ENCODE peak calls at places on chromosomes 3 and 15, in ten cellular contexts. One of them, this sample, is unnamed.

GRCh38 chr3:11609481-11609880 is 34.2 kb downstream of the VGLL4 start:
- DNase-seq in adrenal gland: no peak
- DNase-seq in transverse colon: no peak
- DNase-seq in CD8-positive, alpha-beta memory T cell: no peak
- DNase-seq in coronary artery: no peak
- DNase-seq in cardiac muscle cell: no peak
- DNase-seq in uterus: no peak
- DNase-seq in ovary: no peak
- DNase-seq in endodermal cell: no peak
- DNase-seq in body of pancreas: no peak
- DNase-seq in this sample: no peak

GRCh38 chr3:72100626-72101187 is 315.8 kb upstream of the PROK2 start:
- DNase-seq in endodermal cell: peak
- DNase-seq in ovary: peak
- DNase-seq in cardiac muscle cell: peak
- DNase-seq in transverse colon: peak
- DNase-seq in uterus: peak
- DNase-seq in CD8-positive, alpha-beta memory T cell: peak
- DNase-seq in body of pancreas: peak
- DNase-seq in adrenal gland: peak
- DNase-seq in coronary artery: peak
- DNase-seq in this sample: peak

GRCh38 chr3:63857311-63857710 is 6.3 kb downstream of the THOC7 start:
- DNase-seq in coronary artery: no peak
- DNase-seq in CD8-positive, alpha-beta memory T cell: no peak
- DNase-seq in adrenal gland: no peak
- DNase-seq in uterus: no peak
- DNase-seq in transverse colon: no peak
- DNase-seq in body of pancreas: no peak
- DNase-seq in ovary: no peak
- DNase-seq in cardiac muscle cell: peak
- DNase-seq in endodermal cell: no peak
- DNase-seq in this sample: no peak

GRCh38 chr3:187848396-187848795 is 103.1 kb upstream of the BCL6 start:
- DNase-seq in CD8-positive, alpha-beta memory T cell: no peak
- DNase-seq in adrenal gland: no peak
- DNase-seq in uterus: no peak
- DNase-seq in coronary artery: no peak
- DNase-seq in transverse colon: no peak
- DNase-seq in endodermal cell: no peak
- DNase-seq in ovary: no peak
- DNase-seq in body of pancreas: no peak
- DNase-seq in cardiac muscle cell: no peak
- DNase-seq in this sample: no peak

GRCh38 chr3:11510001-11510760 is 133.5 kb downstream of the VGLL4 start:
- DNase-seq in endodermal cell: no peak
- DNase-seq in coronary artery: no peak
- DNase-seq in body of pancreas: no peak
- DNase-seq in ovary: no peak
- DNase-seq in adrenal gland: no peak
- DNase-seq in uterus: peak
- DNase-seq in transverse colon: no peak
- DNase-seq in cardiac muscle cell: peak
- DNase-seq in CD8-positive, alpha-beta memory T cell: no peak
- DNase-seq in this sample: no peak

GRCh38 chr3:132034486-132035464 is at the start of gene CPNE4:
- DNase-seq in uterus: peak
- DNase-seq in CD8-positive, alpha-beta memory T cell: peak
- DNase-seq in body of pancreas: peak
- DNase-seq in coronary artery: no peak
- DNase-seq in transverse colon: peak
- DNase-seq in cardiac muscle cell: peak
- DNase-seq in adrenal gland: peak
- DNase-seq in ovary: peak
- DNase-seq in endodermal cell: peak
- DNase-seq in this sample: peak

GRCh38 chr3:196063456-196063855 is 18.4 kb downstream of the TFRC start:
- DNase-seq in cardiac muscle cell: no peak
- DNase-seq in endodermal cell: no peak
- DNase-seq in CD8-positive, alpha-beta memory T cell: no peak
- DNase-seq in ovary: no peak
- DNase-seq in coronary artery: no peak
- DNase-seq in adrenal gland: no peak
- DNase-seq in uterus: no peak
- DNase-seq in body of pancreas: no peak
- DNase-seq in transverse colon: no peak
- DNase-seq in this sample: no peak

GRCh38 chr3:11826628-11827265 is 19.9 kb downstream of the TAMM41 start:
- DNase-seq in endodermal cell: no peak
- DNase-seq in body of pancreas: no peak
- DNase-seq in cardiac muscle cell: no peak
- DNase-seq in CD8-positive, alpha-beta memory T cell: no peak
- DNase-seq in transverse colon: no peak
- DNase-seq in coronary artery: no peak
- DNase-seq in adrenal gland: no peak
- DNase-seq in ovary: no peak
- DNase-seq in uterus: no peak
- DNase-seq in this sample: no peak

GRCh38 chr3:14535616-14536015 is 4.5 kb downstream of the GRIP2 start:
- DNase-seq in cardiac muscle cell: no peak
- DNase-seq in coronary artery: no peak
- DNase-seq in adrenal gland: no peak
- DNase-seq in CD8-positive, alpha-beta memory T cell: no peak
- DNase-seq in endodermal cell: no peak
- DNase-seq in body of pancreas: no peak
- DNase-seq in uterus: no peak
- DNase-seq in ovary: no peak
- DNase-seq in transverse colon: no peak
- DNase-seq in this sample: no peak

GRCh38 chr3:160665784-160666526 is 11.0 kb upstream of the ARL14 start:
- DNase-seq in body of pancreas: no peak
- DNase-seq in transverse colon: peak
- DNase-seq in CD8-positive, alpha-beta memory T cell: no peak
- DNase-seq in adrenal gland: no peak
- DNase-seq in cardiac muscle cell: peak
- DNase-seq in uterus: no peak
- DNase-seq in coronary artery: no peak
- DNase-seq in ovary: no peak
- DNase-seq in endodermal cell: no peak
- DNase-seq in this sample: no peak

GRCh38 chr3:189944285-189945145 is 176.2 kb downstream of the P3H2 start:
- DNase-seq in coronary artery: no peak
- DNase-seq in body of pancreas: no peak
- DNase-seq in endodermal cell: no peak
- DNase-seq in CD8-positive, alpha-beta memory T cell: no peak
- DNase-seq in cardiac muscle cell: no peak
- DNase-seq in uterus: no peak
- DNase-seq in ovary: no peak
- DNase-seq in adrenal gland: no peak
- DNase-seq in transverse colon: peak
- DNase-seq in this sample: no peak

GRCh38 chr3:106067711-106068110 is 198.9 kb upstream of the CBLB start:
- DNase-seq in cardiac muscle cell: no peak
- DNase-seq in CD8-positive, alpha-beta memory T cell: no peak
- DNase-seq in endodermal cell: no peak
- DNase-seq in coronary artery: no peak
- DNase-seq in uterus: no peak
- DNase-seq in transverse colon: no peak
- DNase-seq in ovary: no peak
- DNase-seq in adrenal gland: no peak
- DNase-seq in body of pancreas: no peak
- DNase-seq in this sample: no peak
- H3K27ac ChIP-seq in cardiac muscle cell: no peak
- H3K27ac ChIP-seq in CD8-positive, alpha-beta memory T cell: no peak
- H3K27ac ChIP-seq in endodermal cell: no peak
- H3K27ac ChIP-seq in coronary artery: no peak
- H3K27ac ChIP-seq in uterus: no peak
- H3K27ac ChIP-seq in transverse colon: no peak
- H3K27ac ChIP-seq in ovary: peak
- H3K27ac ChIP-seq in adrenal gland: no peak
- H3K27ac ChIP-seq in body of pancreas: no peak
- H3K27ac ChIP-seq in this sample: no peak

GRCh38 chr15:31465083-31465955 is 138.7 kb downstream of the KLF13 start:
- DNase-seq in cardiac muscle cell: no peak
- DNase-seq in endodermal cell: peak
- DNase-seq in coronary artery: peak
- DNase-seq in uterus: peak
- DNase-seq in CD8-positive, alpha-beta memory T cell: no peak
- DNase-seq in ovary: no peak
- DNase-seq in body of pancreas: peak
- DNase-seq in transverse colon: peak
- DNase-seq in adrenal gland: peak
- DNase-seq in this sample: no peak

GRCh38 chr15:31464216-31465082 is 137.8 kb downstream of the KLF13 start:
- DNase-seq in ovary: no peak
- DNase-seq in endodermal cell: peak
- DNase-seq in coronary artery: peak
- DNase-seq in CD8-positive, alpha-beta memory T cell: no peak
- DNase-seq in cardiac muscle cell: no peak
- DNase-seq in uterus: peak
- DNase-seq in adrenal gland: peak
- DNase-seq in body of pancreas: no peak
- DNase-seq in transverse colon: no peak
- DNase-seq in this sample: no peak

GRCh38 chr15:31461375-31461774 is 134.7 kb downstream of the KLF13 start:
- DNase-seq in uterus: peak
- DNase-seq in body of pancreas: no peak
- DNase-seq in cardiac muscle cell: no peak
- DNase-seq in adrenal gland: peak
- DNase-seq in CD8-positive, alpha-beta memory T cell: no peak
- DNase-seq in endodermal cell: peak
- DNase-seq in ovary: no peak
- DNase-seq in transverse colon: no peak
- DNase-seq in coronary artery: peak
- DNase-seq in this sample: no peak

GRCh38 chr15:31461911-31462480 is 135.4 kb downstream of the KLF13 start:
- DNase-seq in CD8-positive, alpha-beta memory T cell: no peak
- DNase-seq in endodermal cell: peak
- DNase-seq in uterus: peak
- DNase-seq in body of pancreas: no peak
- DNase-seq in ovary: no peak
- DNase-seq in coronary artery: peak
- DNase-seq in cardiac muscle cell: no peak
- DNase-seq in transverse colon: no peak
- DNase-seq in adrenal gland: peak
- DNase-seq in this sample: no peak

GRCh38 chr15:31463521-31464102 is 137.0 kb downstream of the KLF13 start:
- DNase-seq in transverse colon: no peak
- DNase-seq in uterus: no peak
- DNase-seq in cardiac muscle cell: no peak
- DNase-seq in ovary: no peak
- DNase-seq in endodermal cell: peak
- DNase-seq in CD8-positive, alpha-beta memory T cell: no peak
- DNase-seq in coronary artery: no peak
- DNase-seq in adrenal gland: no peak
- DNase-seq in body of pancreas: no peak
- DNase-seq in this sample: no peak
- H3K27ac ChIP-seq in transverse colon: peak
- H3K27ac ChIP-seq in uterus: no peak
- H3K27ac ChIP-seq in cardiac muscle cell: no peak
- H3K27ac ChIP-seq in ovary: no peak
- H3K27ac ChIP-seq in endodermal cell: no peak
- H3K27ac ChIP-seq in CD8-positive, alpha-beta memory T cell: no peak
- H3K27ac ChIP-seq in coronary artery: no peak
- H3K27ac ChIP-seq in adrenal gland: no peak
- H3K27ac ChIP-seq in body of pancreas: no peak
- H3K27ac ChIP-seq in this sample: no peak

GRCh38 chr3:152591448-152592003 is 243.4 kb upstream of the P2RY1 start:
- DNase-seq in ovary: no peak
- DNase-seq in CD8-positive, alpha-beta memory T cell: no peak
- DNase-seq in body of pancreas: no peak
- DNase-seq in cardiac muscle cell: no peak
- DNase-seq in endodermal cell: no peak
- DNase-seq in transverse colon: no peak
- DNase-seq in uterus: no peak
- DNase-seq in adrenal gland: no peak
- DNase-seq in coronary artery: no peak
- DNase-seq in this sample: no peak

GRCh38 chr3:152593242-152593641 is 241.7 kb upstream of the P2RY1 start:
- DNase-seq in coronary artery: no peak
- DNase-seq in ovary: no peak
- DNase-seq in body of pancreas: no peak
- DNase-seq in transverse colon: no peak
- DNase-seq in endodermal cell: no peak
- DNase-seq in uterus: no peak
- DNase-seq in adrenal gland: no peak
- DNase-seq in CD8-positive, alpha-beta memory T cell: no peak
- DNase-seq in cardiac muscle cell: no peak
- DNase-seq in this sample: no peak

GRCh38 chr3:152595975-152596832 is 238.7 kb upstream of the P2RY1 start:
- DNase-seq in transverse colon: peak
- DNase-seq in endodermal cell: no peak
- DNase-seq in uterus: peak
- DNase-seq in body of pancreas: peak
- DNase-seq in adrenal gland: peak
- DNase-seq in cardiac muscle cell: peak
- DNase-seq in coronary artery: no peak
- DNase-seq in ovary: peak
- DNase-seq in CD8-positive, alpha-beta memory T cell: peak
- DNase-seq in this sample: no peak
- H3K27ac ChIP-seq in transverse colon: peak
- H3K27ac ChIP-seq in endodermal cell: no peak
- H3K27ac ChIP-seq in uterus: peak
- H3K27ac ChIP-seq in body of pancreas: peak
- H3K27ac ChIP-seq in adrenal gland: peak
- H3K27ac ChIP-seq in cardiac muscle cell: no peak
- H3K27ac ChIP-seq in coronary artery: peak
- H3K27ac ChIP-seq in ovary: peak
- H3K27ac ChIP-seq in CD8-positive, alpha-beta memory T cell: peak
- H3K27ac ChIP-seq in this sample: no peak

GRCh38 chr3:172177803-172178316 is 138.5 kb downstream of the FNDC3B start:
- DNase-seq in body of pancreas: no peak
- DNase-seq in endodermal cell: no peak
- DNase-seq in CD8-positive, alpha-beta memory T cell: no peak
- DNase-seq in cardiac muscle cell: no peak
- DNase-seq in transverse colon: no peak
- DNase-seq in ovary: no peak
- DNase-seq in adrenal gland: no peak
- DNase-seq in uterus: no peak
- DNase-seq in coronary artery: no peak
- DNase-seq in this sample: no peak

GRCh38 chr3:172174396-172175253 is 135.2 kb downstream of the FNDC3B start:
- DNase-seq in CD8-positive, alpha-beta memory T cell: no peak
- DNase-seq in coronary artery: no peak
- DNase-seq in endodermal cell: peak
- DNase-seq in cardiac muscle cell: no peak
- DNase-seq in uterus: no peak
- DNase-seq in body of pancreas: no peak
- DNase-seq in transverse colon: no peak
- DNase-seq in adrenal gland: no peak
- DNase-seq in ovary: no peak
- DNase-seq in this sample: no peak

GRCh38 chr3:172175254-172175599 is 135.8 kb downstream of the FNDC3B start:
- DNase-seq in ovary: no peak
- DNase-seq in CD8-positive, alpha-beta memory T cell: no peak
- DNase-seq in body of pancreas: no peak
- DNase-seq in transverse colon: no peak
- DNase-seq in cardiac muscle cell: no peak
- DNase-seq in endodermal cell: no peak
- DNase-seq in coronary artery: no peak
- DNase-seq in adrenal gland: no peak
- DNase-seq in uterus: no peak
- DNase-seq in this sample: no peak

GRCh38 chr3:172177046-172177445 is 137.7 kb downstream of the FNDC3B start:
- DNase-seq in ovary: no peak
- DNase-seq in transverse colon: no peak
- DNase-seq in endodermal cell: no peak
- DNase-seq in CD8-positive, alpha-beta memory T cell: no peak
- DNase-seq in uterus: no peak
- DNase-seq in adrenal gland: no peak
- DNase-seq in body of pancreas: no peak
- DNase-seq in coronary artery: no peak
- DNase-seq in cardiac muscle cell: peak
- DNase-seq in this sample: no peak

GRCh38 chr3:172176385-172176784 is 137.0 kb downstream of the FNDC3B start:
- DNase-seq in adrenal gland: no peak
- DNase-seq in body of pancreas: no peak
- DNase-seq in cardiac muscle cell: no peak
- DNase-seq in ovary: no peak
- DNase-seq in coronary artery: no peak
- DNase-seq in transverse colon: no peak
- DNase-seq in endodermal cell: no peak
- DNase-seq in uterus: no peak
- DNase-seq in CD8-positive, alpha-beta memory T cell: no peak
- DNase-seq in this sample: no peak
- H3K27ac ChIP-seq in adrenal gland: peak
- H3K27ac ChIP-seq in body of pancreas: no peak
- H3K27ac ChIP-seq in cardiac muscle cell: no peak
- H3K27ac ChIP-seq in ovary: no peak
- H3K27ac ChIP-seq in coronary artery: no peak
- H3K27ac ChIP-seq in transverse colon: peak
- H3K27ac ChIP-seq in endodermal cell: no peak
- H3K27ac ChIP-seq in uterus: no peak
- H3K27ac ChIP-seq in CD8-positive, alpha-beta memory T cell: no peak
- H3K27ac ChIP-seq in this sample: no peak